ENCODE peak calls at places on chromosomes 3 and 15, in seven cellular contexts. One of them, this sample, is unnamed.

GRCh38 chr3:60125686-60126085 is 1075.9 kb upstream of the CFAP20DC start:
- DNase-seq in neuronal stem cell: no peak
- DNase-seq in mesendoderm: no peak
- DNase-seq in IMR-90: no peak
- DNase-seq in H9: no peak
- DNase-seq in trophoblast cell: no peak
- DNase-seq in H1: no peak
- DNase-seq in this sample: no peak

GRCh38 chr3:38500688-38501417 is 4.7 kb downstream of the EXOG start:
- DNase-seq in neuronal stem cell: no peak
- DNase-seq in mesendoderm: peak
- DNase-seq in IMR-90: no peak
- DNase-seq in H9: no peak
- DNase-seq in trophoblast cell: peak
- DNase-seq in H1: no peak
- DNase-seq in this sample: no peak

GRCh38 chr15:75195766-75196241 is 5.9 kb upstream of the C15orf39 start:
- DNase-seq in neuronal stem cell: no peak
- DNase-seq in mesendoderm: no peak
- DNase-seq in IMR-90: no peak
- DNase-seq in H9: peak
- DNase-seq in trophoblast cell: no peak
- DNase-seq in H1: no peak
- DNase-seq in this sample: no peak

GRCh38 chr3:153144779-153145178 is 17.2 kb upstream of the RAP2B start:
- DNase-seq in neuronal stem cell: no peak
- DNase-seq in mesendoderm: no peak
- DNase-seq in IMR-90: peak
- DNase-seq in H9: no peak
- DNase-seq in trophoblast cell: no peak
- DNase-seq in H1: no peak
- DNase-seq in this sample: peak

GRCh38 chr3:42704136-42704841 is 1.7 kb upstream of the HHATL start:
- DNase-seq in neuronal stem cell: no peak
- DNase-seq in mesendoderm: no peak
- DNase-seq in IMR-90: no peak
- DNase-seq in H9: no peak
- DNase-seq in trophoblast cell: no peak
- DNase-seq in H1: peak
- DNase-seq in this sample: no peak

GRCh38 chr15:67915374-67916050 is 75.7 kb upstream of the RNU6-1 start:
- DNase-seq in neuronal stem cell: no peak
- DNase-seq in mesendoderm: peak
- DNase-seq in IMR-90: no peak
- DNase-seq in H9: no peak
- DNase-seq in trophoblast cell: no peak
- DNase-seq in H1: peak
- DNase-seq in this sample: peak

GRCh38 chr3:18758047-18758704 is 333.0 kb upstream of the SATB1 start:
- DNase-seq in neuronal stem cell: peak
- DNase-seq in mesendoderm: peak
- DNase-seq in IMR-90: no peak
- DNase-seq in H9: peak
- DNase-seq in trophoblast cell: peak
- DNase-seq in H1: no peak
- DNase-seq in this sample: peak

GRCh38 chr3:5489536-5489935 is 302.0 kb downstream of the EDEM1 start:
- DNase-seq in neuronal stem cell: no peak
- DNase-seq in mesendoderm: no peak
- DNase-seq in IMR-90: no peak
- DNase-seq in H9: no peak
- DNase-seq in trophoblast cell: no peak
- DNase-seq in H1: no peak
- DNase-seq in this sample: no peak

GRCh38 chr3:11335056-11335608 is 62.9 kb downstream of the ATG7 start:
- DNase-seq in neuronal stem cell: peak
- DNase-seq in mesendoderm: peak
- DNase-seq in IMR-90: peak
- DNase-seq in H9: no peak
- DNase-seq in trophoblast cell: peak
- DNase-seq in H1: no peak
- DNase-seq in this sample: peak

GRCh38 chr3:187921391-187921790 is 176.1 kb upstream of the BCL6 start:
- DNase-seq in neuronal stem cell: no peak
- DNase-seq in mesendoderm: no peak
- DNase-seq in IMR-90: no peak
- DNase-seq in H9: no peak
- DNase-seq in trophoblast cell: no peak
- DNase-seq in H1: no peak
- DNase-seq in this sample: no peak

GRCh38 chr3:133269393-133269792 is 130.5 kb upstream of the BFSP2 start:
- DNase-seq in neuronal stem cell: no peak
- DNase-seq in mesendoderm: no peak
- DNase-seq in IMR-90: no peak
- DNase-seq in H9: no peak
- DNase-seq in trophoblast cell: no peak
- DNase-seq in H1: no peak
- DNase-seq in this sample: no peak

GRCh38 chr3:145145461-145145860 is 1015.5 kb downstream of the PLOD2 start:
- DNase-seq in neuronal stem cell: no peak
- DNase-seq in mesendoderm: no peak
- DNase-seq in IMR-90: no peak
- DNase-seq in H9: no peak
- DNase-seq in trophoblast cell: no peak
- DNase-seq in H1: no peak
- DNase-seq in this sample: peak

GRCh38 chr3:42118762-42119361 is 27.7 kb downstream of the TRAK1 start:
- DNase-seq in neuronal stem cell: peak
- DNase-seq in mesendoderm: peak
- DNase-seq in IMR-90: peak
- DNase-seq in H9: peak
- DNase-seq in trophoblast cell: peak
- DNase-seq in H1: no peak
- DNase-seq in this sample: peak

GRCh38 chr3:50617096-50617791 is at the start of gene MAPKAPK3:
- DNase-seq in neuronal stem cell: no peak
- DNase-seq in mesendoderm: no peak
- DNase-seq in IMR-90: no peak
- DNase-seq in H9: no peak
- DNase-seq in trophoblast cell: peak
- DNase-seq in H1: no peak
- DNase-seq in this sample: no peak

GRCh38 chr15:85380860-85381535 is 595 bp downstream of the AKAP13 start:
- DNase-seq in neuronal stem cell: peak
- DNase-seq in mesendoderm: no peak
- DNase-seq in IMR-90: no peak
- DNase-seq in H9: no peak
- DNase-seq in trophoblast cell: peak
- DNase-seq in H1: peak
- DNase-seq in this sample: peak

GRCh38 chr15:31869640-31870335 is 160.5 kb upstream of the CHRNA7 start:
- DNase-seq in neuronal stem cell: no peak
- DNase-seq in mesendoderm: peak
- DNase-seq in IMR-90: no peak
- DNase-seq in H9: no peak
- DNase-seq in trophoblast cell: no peak
- DNase-seq in H1: no peak
- DNase-seq in this sample: no peak

GRCh38 chr15:78418239-78418638 is 19.8 kb upstream of the IREB2 start:
- DNase-seq in neuronal stem cell: no peak
- DNase-seq in mesendoderm: no peak
- DNase-seq in IMR-90: peak
- DNase-seq in H9: no peak
- DNase-seq in trophoblast cell: no peak
- DNase-seq in H1: no peak
- DNase-seq in this sample: no peak

GRCh38 chr15:44299997-44300396 is 11.5 kb downstream of the GOLM2 start:
- DNase-seq in neuronal stem cell: no peak
- DNase-seq in mesendoderm: no peak
- DNase-seq in IMR-90: no peak
- DNase-seq in H9: no peak
- DNase-seq in trophoblast cell: no peak
- DNase-seq in H1: no peak
- DNase-seq in this sample: no peak

GRCh38 chr15:52080031-52080430 is 32.5 kb downstream of the BCL2L10 start:
- DNase-seq in neuronal stem cell: no peak
- DNase-seq in mesendoderm: no peak
- DNase-seq in IMR-90: no peak
- DNase-seq in H9: no peak
- DNase-seq in trophoblast cell: no peak
- DNase-seq in H1: no peak
- DNase-seq in this sample: no peak

GRCh38 chr3:28973621-28974020 is 307.2 kb upstream of the RBMS3 start:
- DNase-seq in neuronal stem cell: no peak
- DNase-seq in mesendoderm: no peak
- DNase-seq in IMR-90: no peak
- DNase-seq in H9: no peak
- DNase-seq in trophoblast cell: no peak
- DNase-seq in H1: no peak
- DNase-seq in this sample: no peak

GRCh38 chr3:161349529-161350278 is 21.6 kb downstream of the SPTSSB start:
- DNase-seq in neuronal stem cell: no peak
- DNase-seq in mesendoderm: peak
- DNase-seq in IMR-90: peak
- DNase-seq in H9: no peak
- DNase-seq in trophoblast cell: peak
- DNase-seq in H1: no peak
- DNase-seq in this sample: peak

DNA sequence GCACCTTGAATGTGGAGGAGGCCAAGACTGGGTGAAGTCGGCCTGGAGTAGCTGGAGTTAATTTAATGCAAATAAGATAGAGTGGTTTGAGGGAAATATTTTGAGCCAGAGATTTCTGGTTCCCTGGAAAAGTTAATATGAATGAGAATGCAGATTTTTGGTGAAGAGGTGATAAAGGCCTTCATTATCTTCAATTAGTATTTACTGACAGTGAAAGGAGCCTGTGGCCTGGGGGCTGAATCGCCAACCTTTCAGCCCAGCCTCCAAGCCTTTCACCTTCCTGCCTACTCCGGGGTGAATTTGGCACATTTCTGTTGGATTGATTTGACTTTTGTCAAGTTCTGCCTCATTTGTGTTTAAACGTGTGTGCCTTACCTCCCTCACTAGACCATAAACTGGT is 147.8 kb downstream of the SOX2 start:
- DNase-seq in neuronal stem cell: no peak
- DNase-seq in mesendoderm: peak
- DNase-seq in IMR-90: no peak
- DNase-seq in H9: peak
- DNase-seq in trophoblast cell: no peak
- DNase-seq in H1: no peak
- DNase-seq in this sample: no peak
- H2BK120ac ChIP-seq in neuronal stem cell: no peak
- H2BK120ac ChIP-seq in mesendoderm: no peak
- H2BK120ac ChIP-seq in IMR-90: no peak
- H2BK120ac ChIP-seq in H9: no peak
- H2BK120ac ChIP-seq in trophoblast cell: no peak
- H2BK120ac ChIP-seq in H1: peak
- H2BK120ac ChIP-seq in this sample: no peak

DNA sequence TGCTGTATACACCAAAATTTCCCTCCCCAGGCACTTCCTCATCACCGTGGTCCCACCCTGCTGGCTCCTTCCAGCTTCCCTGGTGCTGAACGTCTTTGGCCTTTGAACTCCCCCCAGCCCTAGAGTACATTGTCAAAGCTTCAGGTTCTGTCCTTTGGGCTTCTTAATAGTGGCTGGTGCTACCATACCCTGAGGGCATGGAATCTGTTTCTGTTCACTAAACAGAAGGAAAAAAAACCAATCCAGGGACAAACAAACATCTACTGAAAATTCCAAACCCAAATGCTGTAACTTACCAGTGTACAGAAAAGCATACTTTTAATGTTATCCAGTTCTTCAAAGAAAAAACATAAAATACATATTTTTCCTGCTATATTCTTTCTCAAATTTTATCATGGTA is 148.7 kb downstream of the MYLK start:
- DNase-seq in neuronal stem cell: no peak
- DNase-seq in mesendoderm: no peak
- DNase-seq in IMR-90: no peak
- DNase-seq in H9: no peak
- DNase-seq in trophoblast cell: no peak
- DNase-seq in H1: no peak
- DNase-seq in this sample: no peak
- H2BK120ac ChIP-seq in neuronal stem cell: no peak
- H2BK120ac ChIP-seq in mesendoderm: no peak
- H2BK120ac ChIP-seq in IMR-90: peak
- H2BK120ac ChIP-seq in H9: no peak
- H2BK120ac ChIP-seq in trophoblast cell: no peak
- H2BK120ac ChIP-seq in H1: no peak
- H2BK120ac ChIP-seq in this sample: no peak

GRCh38 chr3:131896285-131896684 is 138.5 kb downstream of the CPNE4 start:
- DNase-seq in neuronal stem cell: no peak
- DNase-seq in mesendoderm: no peak
- DNase-seq in IMR-90: no peak
- DNase-seq in H9: no peak
- DNase-seq in trophoblast cell: no peak
- DNase-seq in H1: no peak
- DNase-seq in this sample: no peak

GRCh38 chr3:131895766-131896165 is 139.0 kb downstream of the CPNE4 start:
- DNase-seq in neuronal stem cell: no peak
- DNase-seq in mesendoderm: peak
- DNase-seq in IMR-90: no peak
- DNase-seq in H9: no peak
- DNase-seq in trophoblast cell: no peak
- DNase-seq in H1: no peak
- DNase-seq in this sample: no peak

GRCh38 chr3:131892331-131892730 is 142.5 kb downstream of the CPNE4 start:
- DNase-seq in neuronal stem cell: no peak
- DNase-seq in mesendoderm: no peak
- DNase-seq in IMR-90: no peak
- DNase-seq in H9: no peak
- DNase-seq in trophoblast cell: no peak
- DNase-seq in H1: no peak
- DNase-seq in this sample: no peak
- H2BK120ac ChIP-seq in neuronal stem cell: no peak
- H2BK120ac ChIP-seq in mesendoderm: no peak
- H2BK120ac ChIP-seq in IMR-90: no peak
- H2BK120ac ChIP-seq in H9: no peak
- H2BK120ac ChIP-seq in trophoblast cell: no peak
- H2BK120ac ChIP-seq in H1: no peak
- H2BK120ac ChIP-seq in this sample: no peak

GRCh38 chr3:149414557-149415231 is 37.2 kb upstream of the TM4SF1 start:
- DNase-seq in neuronal stem cell: no peak
- DNase-seq in mesendoderm: no peak
- DNase-seq in IMR-90: no peak
- DNase-seq in H9: no peak
- DNase-seq in trophoblast cell: no peak
- DNase-seq in H1: no peak
- DNase-seq in this sample: peak

GRCh38 chr3:149417727-149418126 is 40.3 kb upstream of the TM4SF1 start:
- DNase-seq in neuronal stem cell: no peak
- DNase-seq in mesendoderm: no peak
- DNase-seq in IMR-90: no peak
- DNase-seq in H9: no peak
- DNase-seq in trophoblast cell: no peak
- DNase-seq in H1: no peak
- DNase-seq in this sample: no peak

GRCh38 chr3:149411583-149411982 is 34.1 kb upstream of the TM4SF1 start:
- DNase-seq in neuronal stem cell: no peak
- DNase-seq in mesendoderm: no peak
- DNase-seq in IMR-90: no peak
- DNase-seq in H9: no peak
- DNase-seq in trophoblast cell: no peak
- DNase-seq in H1: no peak
- DNase-seq in this sample: no peak

GRCh38 chr3:149417174-149417573 is 39.7 kb upstream of the TM4SF1 start:
- DNase-seq in neuronal stem cell: no peak
- DNase-seq in mesendoderm: no peak
- DNase-seq in IMR-90: no peak
- DNase-seq in H9: no peak
- DNase-seq in trophoblast cell: no peak
- DNase-seq in H1: no peak
- DNase-seq in this sample: no peak

GRCh38 chr3:149415484-149415883 is 38.0 kb upstream of the TM4SF1 start:
- DNase-seq in neuronal stem cell: no peak
- DNase-seq in mesendoderm: no peak
- DNase-seq in IMR-90: no peak
- DNase-seq in H9: no peak
- DNase-seq in trophoblast cell: no peak
- DNase-seq in H1: no peak
- DNase-seq in this sample: peak
- H2BK120ac ChIP-seq in neuronal stem cell: no peak
- H2BK120ac ChIP-seq in mesendoderm: no peak
- H2BK120ac ChIP-seq in IMR-90: no peak
- H2BK120ac ChIP-seq in H9: no peak
- H2BK120ac ChIP-seq in trophoblast cell: no peak
- H2BK120ac ChIP-seq in H1: no peak
- H2BK120ac ChIP-seq in this sample: peak